ENCODE peak calls at places on chromosomes 16 and 17, in five cellular contexts. Y, L, H, I and P are unnamed samples.

GRCh38 chr17:49932131-49932723 is 36.8 kb upstream of the DLX4 start:
- DNase-seq in Y (no peak), L (no peak), H (no peak), I (no peak), P (no peak)

GRCh38 chr17:55398689-55399088 is 22.9 kb downstream of the MMD start:
- DNase-seq in Y (no peak), L (no peak), H (no peak), I (no peak), P (no peak)

GRCh38 chr16:89357460-89357859 is 132.9 kb downstream of the ANKRD11 start:
- DNase-seq in Y (no peak), L (no peak), H (no peak), I (no peak), P (no peak)

GRCh38 chr16:83338941-83339340 is 468.8 kb upstream of the HSBP1 start:
- DNase-seq in Y (no peak), L (no peak), H (no peak), I (no peak), P (no peak)

GRCh38 chr17:80158846-80159245 is 11.0 kb upstream of the CARD14 start:
- DNase-seq in Y (no peak), L (no peak), H (no peak), I (no peak), P (no peak)

GRCh38 chr16:81945665-81946064 is 65.6 kb downstream of the SDR42E1 start:
- DNase-seq in Y (no peak), L (no peak), H (no peak), I (no peak), P (no peak)

GRCh38 chr17:35799942-35800341 is 4.5 kb upstream of the MMP28 start:
- DNase-seq in Y (no peak), L (peak; percentile 97), H (peak; percentile 85), I (peak; percentile 56), P (no peak)

GRCh38 chr17:45034599-45034998 is 16.8 kb downstream of the DCAKD start:
- DNase-seq in Y (no peak), L (no peak), H (no peak), I (no peak), P (no peak)

GRCh38 chr16:86567701-86568571 is 1.3 kb downstream of the FOXC2 start:
- DNase-seq in Y (no peak), L (no peak), H (peak; percentile 67), I (peak; percentile 52), P (no peak)

GRCh38 chr17:82180776-82181528 is 31.7 kb downstream of the CCDC57 start:
- DNase-seq in Y (no peak), L (no peak), H (peak; percentile 52), I (no peak), P (no peak)

GRCh38 chr16:56576585-56577299 is 11.9 kb downstream of the MT4 start:
- DNase-seq in Y (peak; percentile 23), L (no peak), H (peak; percentile 84), I (peak; percentile 67), P (peak; percentile 79)

GRCh38 chr17:46962374-46962790 is 16.7 kb downstream of the RPRML start:
- DNase-seq in Y (no peak), L (no peak), H (peak; percentile 32), I (peak; percentile 73), P (no peak)

GRCh38 chr17:37745801-37746426 is 1.1 kb upstream of the HNF1B start:
- DNase-seq in Y (no peak), L (no peak), H (no peak), I (no peak), P (no peak)

GRCh38 chr17:35898283-35899070 is 18.3 kb upstream of the CCL5 start:
- DNase-seq in Y (no peak), L (no peak), H (no peak), I (no peak), P (no peak)

GRCh38 chr17:83127431-83128160 is 48.2 kb downstream of the METRNL start:
- DNase-seq in Y (no peak), L (no peak), H (peak; percentile 62), I (no peak), P (no peak)

GRCh38 chr17:56914641-56915263 is 903 bp upstream of the TRIM25 start:
- DNase-seq in Y (no peak), L (no peak), H (no peak), I (no peak), P (no peak)

GRCh38 chr17:45396496-45397205 is 36.0 kb downstream of the ARHGAP27 start:
- DNase-seq in Y (no peak), L (no peak), H (no peak), I (no peak), P (no peak)

GRCh38 chr16:89261691-89262563 is 44.4 kb downstream of the ZNF778 start:
- DNase-seq in Y (no peak), L (no peak), H (no peak), I (peak; percentile 56), P (no peak)

DNA sequence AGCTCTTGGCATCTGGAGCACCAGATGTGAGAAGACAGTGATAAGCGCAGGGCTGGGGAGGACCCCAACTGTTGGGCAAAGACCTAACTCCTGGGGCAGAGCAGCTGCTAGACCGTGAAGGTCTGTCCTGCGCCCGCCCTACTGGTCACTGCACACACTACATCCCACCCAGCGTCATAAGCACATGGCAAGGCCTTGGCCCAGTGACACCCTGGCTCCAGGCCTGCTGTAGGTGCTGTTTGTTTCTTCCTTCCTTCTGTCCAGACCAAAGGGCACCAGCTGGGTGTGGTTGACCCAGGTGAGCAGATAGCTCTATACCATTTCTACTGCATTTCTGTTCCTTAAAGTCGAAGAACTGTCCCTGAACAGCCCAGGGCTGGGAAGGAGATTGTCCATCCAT is 6.4 kb downstream of the TRPV3 start:
- DNase-seq in Y (no peak), L (no peak), H (no peak), I (no peak), P (no peak)
- TF ChIP-seq CTCF in Y (no peak), L (no peak), H (no peak), I (no peak), P (no peak)

GRCh38 chr17:78806451-78806850 is 24.4 kb upstream of the CYTH1 start:
- DNase-seq in Y (no peak), L (no peak), H (peak; percentile 48), I (no peak), P (no peak)
- TF ChIP-seq CTCF in Y (no peak), L (no peak), H (no peak), I (no peak), P (no peak)

GRCh38 chr16:2508722-2509400 is 4.9 kb upstream of the ATP6V0C start:
- DNase-seq in Y (no peak), L (no peak), H (peak; percentile 56), I (no peak), P (no peak)

GRCh38 chr16:2511128-2511785 is 2.5 kb upstream of the ATP6V0C start:
- DNase-seq in Y (no peak), L (peak; percentile 72), H (peak; percentile 75), I (peak; percentile 70), P (no peak)

GRCh38 chr16:2505695-2506094 is 8.1 kb upstream of the ATP6V0C start:
- DNase-seq in Y (no peak), L (no peak), H (no peak), I (no peak), P (no peak)

GRCh38 chr16:2507679-2508064 is 6.1 kb upstream of the ATP6V0C start:
- DNase-seq in Y (no peak), L (no peak), H (peak; percentile 84), I (no peak), P (no peak)

GRCh38 chr16:2507052-2507678 is 6.6 kb upstream of the ATP6V0C start:
- DNase-seq in Y (no peak), L (no peak), H (peak; percentile 69), I (no peak), P (no peak)
- TF ChIP-seq CTCF in Y (no peak), L (no peak), H (no peak), I (no peak), P (no peak)

GRCh38 chr17:48488548-48489106 is 42.2 kb downstream of the HOXB1 start:
- DNase-seq in Y (no peak), L (no peak), H (no peak), I (no peak), P (no peak)

GRCh38 chr17:48489781-48490180 is 41.0 kb downstream of the HOXB1 start:
- DNase-seq in Y (no peak), L (no peak), H (no peak), I (no peak), P (no peak)

GRCh38 chr17:48492401-48493298 is 38.2 kb downstream of the HOXB1 start:
- DNase-seq in Y (peak; percentile 45), L (peak; percentile 7), H (peak; percentile 87), I (peak; percentile 89), P (peak; percentile 62)

GRCh38 chr17:48491527-48492273 is 39.1 kb downstream of the HOXB1 start:
- DNase-seq in Y (no peak), L (no peak), H (no peak), I (no peak), P (no peak)

DNA sequence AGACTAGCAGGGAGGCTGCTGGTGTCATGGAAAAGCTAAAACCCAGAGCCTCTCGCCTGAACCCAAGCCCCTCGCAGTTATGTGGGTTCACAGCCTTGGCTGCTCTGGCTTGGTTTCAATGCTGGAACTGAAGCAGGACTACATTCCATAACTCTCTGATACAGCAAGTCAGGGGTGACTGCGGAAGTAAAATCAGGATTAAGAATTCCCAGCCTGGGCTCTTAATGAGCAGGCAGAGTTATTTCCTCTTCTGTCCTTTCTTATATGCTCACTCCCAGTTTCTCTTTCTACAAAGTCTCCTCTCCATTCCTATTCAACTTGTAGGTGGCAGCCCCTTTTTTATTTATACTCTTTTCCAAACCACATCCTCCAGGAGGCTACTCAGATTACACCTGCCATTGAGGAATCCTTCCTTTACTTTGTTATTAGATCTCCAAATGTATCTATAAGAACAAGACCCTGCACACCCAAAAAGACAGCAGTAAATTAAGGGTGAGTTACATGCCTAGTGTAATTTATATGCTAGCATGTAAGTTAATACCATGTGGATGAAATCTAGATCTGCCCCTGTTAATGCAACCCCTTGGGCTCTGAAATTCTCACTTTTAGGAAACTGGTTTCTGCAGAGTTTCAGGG is 40.3 kb downstream of the HOXB1 start:
- DNase-seq in Y (no peak), L (no peak), H (no peak), I (no peak), P (no peak)
- TF ChIP-seq CTCF in Y (no peak), L (no peak), H (no peak), I (no peak), P (no peak)